ENCODE peak calls at places on chromosomes 7 and 10, in five cellular contexts. J is frontal cortex; B is Caki2; Z is activated CD8-positive, alpha-beta T cell treated with anti-CD3 and anti-CD28 coated beads for 36 hours; A is mucosa of gallbladder. X is an unnamed sample.

GRCh38 chr10:101292194-101293006 is 61.6 kb upstream of the BTRC start:
- DNase-seq in J (peak), B (no peak), Z (peak), A (no peak), X (no peak)

GRCh38 chr7:66443946-66444345 is 184.7 kb upstream of the KCTD7 start:
- DNase-seq in B (no peak), A (no peak), J (no peak), Z (no peak), X (no peak)

GRCh38 chr7:77544523-77544922 is 7.4 kb downstream of the PTPN12 start:
- DNase-seq in Z (no peak), A (no peak), J (no peak), B (no peak), X (no peak)

GRCh38 chr10:79007843-79008319 is 60.9 kb upstream of the ZMIZ1 start:
- DNase-seq in A (no peak), B (no peak), J (no peak), Z (no peak), X (no peak)

GRCh38 chr10:59342723-59343122 is 19.6 kb downstream of the FAM13C start:
- DNase-seq in Z (no peak), J (no peak), B (no peak), A (no peak), X (no peak)

GRCh38 chr7:129466796-129467195 is 32.6 kb downstream of the STRIP2 start:
- DNase-seq in Z (no peak), J (no peak), A (no peak), B (no peak), X (no peak)

GRCh38 chr7:140738280-140738679 is 41.8 kb downstream of the NDUFB2 start:
- DNase-seq in Z (no peak), B (no peak), A (no peak), J (no peak), X (no peak)

GRCh38 chr7:34107306-34107705 is 202.0 kb downstream of the BMPER start:
- DNase-seq in B (no peak), A (no peak), Z (no peak), J (peak), X (no peak)

GRCh38 chr10:26881600-26882331 is 21.0 kb upstream of the ABI1 start:
- DNase-seq in A (no peak), Z (no peak), J (peak), B (peak), X (no peak)

GRCh38 chr10:76432274-76433012 is 1001.0 kb downstream of the LRMDA start:
- DNase-seq in B (no peak), Z (no peak), J (no peak), A (no peak), X (no peak)

GRCh38 chr10:25615926-25616325 is 318.1 kb upstream of the MYO3A start:
- DNase-seq in A (no peak), J (no peak), B (no peak), Z (no peak), X (no peak)

GRCh38 chr7:8236781-8237407 is 25.1 kb downstream of the ICA1 start:
- DNase-seq in A (no peak), Z (no peak), J (no peak), B (no peak), X (no peak)

GRCh38 chr7:33716581-33717477 is 188.5 kb upstream of the BMPER start:
- DNase-seq in J (no peak), B (peak), Z (no peak), A (no peak), X (no peak)

GRCh38 chr7:144786522-144786921 is 49.3 kb downstream of the TPK1 start:
- DNase-seq in Z (no peak), J (no peak), B (no peak), A (no peak), X (no peak)

GRCh38 chr10:99659868-99660366 is 608 bp downstream of the ENTPD7 start:
- DNase-seq in Z (no peak), B (peak), A (no peak), J (no peak), X (no peak)

GRCh38 chr7:132828502-132828901 is 252.2 kb upstream of the PLXNA4 start:
- DNase-seq in B (no peak), J (no peak), Z (no peak), A (no peak), X (no peak)